ENCODE peak calls at places on chromosomes 7 and 10, in six cellular contexts. One of them, this sample, is unnamed.

GRCh38 chr10:17782921-17783665 is 26.1 kb upstream of the MRC1 start:
- DNase-seq in astrocyte: peak; percentile 18
- DNase-seq in AG09319: no peak
- DNase-seq in neural crest cell: no peak
- DNase-seq in HFF-Myc: peak; percentile 61
- DNase-seq in WTC11: no peak
- DNase-seq in this sample: no peak

GRCh38 chr7:12965767-12966166 is 278.3 kb downstream of the ARL4A start:
- DNase-seq in astrocyte: no peak
- DNase-seq in AG09319: no peak
- DNase-seq in neural crest cell: no peak
- DNase-seq in HFF-Myc: no peak
- DNase-seq in WTC11: no peak
- DNase-seq in this sample: no peak

GRCh38 chr10:121027390-121027789 is 176.2 kb downstream of the WDR11 start:
- DNase-seq in astrocyte: no peak
- DNase-seq in AG09319: no peak
- DNase-seq in neural crest cell: no peak
- DNase-seq in HFF-Myc: no peak
- DNase-seq in WTC11: no peak
- DNase-seq in this sample: no peak

GRCh38 chr10:125263551-125263950 is 103.2 kb upstream of the CTBP2 start:
- DNase-seq in astrocyte: peak; percentile 60
- DNase-seq in AG09319: no peak
- DNase-seq in neural crest cell: no peak
- DNase-seq in HFF-Myc: no peak
- DNase-seq in WTC11: no peak
- DNase-seq in this sample: no peak

GRCh38 chr10:119726291-119727261 is 726 bp downstream of the INPP5F start:
- DNase-seq in astrocyte: no peak
- DNase-seq in AG09319: no peak
- DNase-seq in neural crest cell: peak; percentile 64
- DNase-seq in HFF-Myc: no peak
- DNase-seq in WTC11: peak; percentile 77
- DNase-seq in this sample: peak; percentile 82

GRCh38 chr7:135774284-135774683 is 25.7 kb upstream of the FAM180A start:
- DNase-seq in astrocyte: peak; percentile 86
- DNase-seq in AG09319: no peak
- DNase-seq in neural crest cell: no peak
- DNase-seq in HFF-Myc: peak; percentile 58
- DNase-seq in WTC11: no peak
- DNase-seq in this sample: no peak

GRCh38 chr10:31768467-31768866 is 160.2 kb downstream of the ARHGAP12 start:
- DNase-seq in astrocyte: peak; percentile 57
- DNase-seq in AG09319: no peak
- DNase-seq in neural crest cell: no peak
- DNase-seq in HFF-Myc: no peak
- DNase-seq in WTC11: no peak
- DNase-seq in this sample: no peak

GRCh38 chr7:831596-832291 is 532 bp upstream of the SUN1 start:
- DNase-seq in astrocyte: peak; percentile 92
- DNase-seq in AG09319: peak; percentile 67
- DNase-seq in neural crest cell: no peak
- DNase-seq in HFF-Myc: peak; percentile 80
- DNase-seq in WTC11: no peak
- DNase-seq in this sample: no peak

GRCh38 chr7:44463169-44463808 is 27.2 kb downstream of the NUDCD3 start:
- DNase-seq in astrocyte: no peak
- DNase-seq in AG09319: no peak
- DNase-seq in neural crest cell: no peak
- DNase-seq in HFF-Myc: no peak
- DNase-seq in WTC11: no peak
- DNase-seq in this sample: no peak

GRCh38 chr10:61733358-61733940 is 70.7 kb downstream of the CABCOCO1 start:
- DNase-seq in astrocyte: peak; percentile 24
- DNase-seq in AG09319: no peak
- DNase-seq in neural crest cell: peak; percentile 27
- DNase-seq in HFF-Myc: no peak
- DNase-seq in WTC11: no peak
- DNase-seq in this sample: peak; percentile 26

GRCh38 chr7:24051651-24052050 is 232.3 kb upstream of the NPY start:
- DNase-seq in astrocyte: no peak
- DNase-seq in AG09319: no peak
- DNase-seq in neural crest cell: no peak
- DNase-seq in HFF-Myc: no peak
- DNase-seq in WTC11: no peak
- DNase-seq in this sample: no peak

GRCh38 chr7:1567082-1567771 is 2.6 kb downstream of the PSMG3 start:
- DNase-seq in astrocyte: peak; percentile 83
- DNase-seq in AG09319: no peak
- DNase-seq in neural crest cell: no peak
- DNase-seq in HFF-Myc: no peak
- DNase-seq in WTC11: no peak
- DNase-seq in this sample: no peak

GRCh38 chr10:101229275-101230184 is at the start of gene LBX1:
- DNase-seq in astrocyte: no peak
- DNase-seq in AG09319: no peak
- DNase-seq in neural crest cell: no peak
- DNase-seq in HFF-Myc: no peak
- DNase-seq in WTC11: peak; percentile 43
- DNase-seq in this sample: peak; percentile 54

GRCh38 chr10:52215745-52216361 is 98.2 kb upstream of the DKK1 start:
- DNase-seq in astrocyte: peak; percentile 50
- DNase-seq in AG09319: peak; percentile 44
- DNase-seq in neural crest cell: peak; percentile 51
- DNase-seq in HFF-Myc: no peak
- DNase-seq in WTC11: no peak
- DNase-seq in this sample: peak; percentile 48

GRCh38 chr7:139153832-139154231 is 44.3 kb upstream of the ZC3HAV1 start:
- DNase-seq in astrocyte: peak; percentile 93
- DNase-seq in AG09319: no peak
- DNase-seq in neural crest cell: no peak
- DNase-seq in HFF-Myc: peak; percentile 9
- DNase-seq in WTC11: no peak
- DNase-seq in this sample: no peak

GRCh38 chr7:113087278-113087998 is 811 bp upstream of the GPR85 start:
- DNase-seq in astrocyte: peak; percentile 94
- DNase-seq in AG09319: peak; percentile 46
- DNase-seq in neural crest cell: no peak
- DNase-seq in HFF-Myc: peak; percentile 81
- DNase-seq in WTC11: no peak
- DNase-seq in this sample: no peak

GRCh38 chr10:88110355-88110754 is 246.9 kb downstream of the PTEN start:
- DNase-seq in astrocyte: peak; percentile 77
- DNase-seq in AG09319: no peak
- DNase-seq in neural crest cell: no peak
- DNase-seq in HFF-Myc: no peak
- DNase-seq in WTC11: no peak
- DNase-seq in this sample: no peak

GRCh38 chr10:28111712-28112111 is 112.8 kb upstream of the ODAD2 start:
- DNase-seq in astrocyte: peak; percentile 86
- DNase-seq in AG09319: no peak
- DNase-seq in neural crest cell: no peak
- DNase-seq in HFF-Myc: no peak
- DNase-seq in WTC11: no peak
- DNase-seq in this sample: no peak

GRCh38 chr10:122301055-122301810 is 30.1 kb downstream of the BTBD16 start:
- DNase-seq in astrocyte: peak; percentile 96
- DNase-seq in AG09319: peak; percentile 15
- DNase-seq in neural crest cell: no peak
- DNase-seq in HFF-Myc: no peak
- DNase-seq in WTC11: no peak
- DNase-seq in this sample: no peak

GRCh38 chr7:84060760-84061261 is 133.8 kb downstream of the SEMA3A start:
- DNase-seq in astrocyte: peak; percentile 76
- DNase-seq in AG09319: no peak
- DNase-seq in neural crest cell: no peak
- DNase-seq in HFF-Myc: no peak
- DNase-seq in WTC11: no peak
- DNase-seq in this sample: no peak

GRCh38 chr10:43265799-43266721 is 805 bp downstream of the RASGEF1A start:
- DNase-seq in astrocyte: no peak
- DNase-seq in AG09319: no peak
- DNase-seq in neural crest cell: no peak
- DNase-seq in HFF-Myc: no peak
- DNase-seq in WTC11: peak; percentile 55
- DNase-seq in this sample: no peak

GRCh38 chr7:10708447-10708846 is 265.2 kb upstream of the PHF14 start:
- DNase-seq in astrocyte: no peak
- DNase-seq in AG09319: no peak
- DNase-seq in neural crest cell: peak; percentile 4
- DNase-seq in HFF-Myc: no peak
- DNase-seq in WTC11: peak; percentile 38
- DNase-seq in this sample: no peak

GRCh38 chr7:39465055-39465929 is 100.9 kb upstream of the YAE1 start:
- DNase-seq in astrocyte: peak; percentile 45
- DNase-seq in AG09319: peak; percentile 25
- DNase-seq in neural crest cell: peak; percentile 35
- DNase-seq in HFF-Myc: peak; percentile 17
- DNase-seq in WTC11: peak; percentile 58
- DNase-seq in this sample: peak; percentile 55

GRCh38 chr7:128459394-128459878 is 3.8 kb downstream of the HILPDA start:
- DNase-seq in astrocyte: peak; percentile 52
- DNase-seq in AG09319: peak; percentile 23
- DNase-seq in neural crest cell: peak; percentile 46
- DNase-seq in HFF-Myc: peak; percentile 40
- DNase-seq in WTC11: peak; percentile 65
- DNase-seq in this sample: peak; percentile 46

DNA sequence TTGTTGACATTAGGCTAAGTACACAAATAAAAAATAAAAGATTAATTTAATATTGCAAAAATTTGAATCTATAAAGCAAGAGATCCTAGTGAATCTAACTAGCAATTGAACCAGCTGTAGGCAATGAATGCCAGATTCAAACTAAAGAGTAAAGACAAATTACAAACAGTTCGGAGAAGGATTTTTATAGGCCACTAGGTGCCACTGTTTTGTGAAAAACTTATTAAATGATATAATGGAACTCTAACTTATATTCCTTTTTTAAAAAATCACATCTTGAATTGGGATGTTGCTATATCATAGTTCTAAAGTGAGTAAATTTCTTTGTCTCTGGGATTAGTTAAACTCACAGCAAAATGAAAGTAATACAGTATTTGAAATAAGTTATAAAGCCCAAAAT is 39.1 kb upstream of the GNAI1 start:
- DNase-seq in astrocyte: no peak
- DNase-seq in AG09319: no peak
- DNase-seq in neural crest cell: no peak
- DNase-seq in HFF-Myc: no peak
- DNase-seq in WTC11: no peak
- DNase-seq in this sample: no peak
- TF ChIP-seq CTCF in astrocyte: peak; percentile 36
- TF ChIP-seq CTCF in AG09319: peak; percentile 40
- TF ChIP-seq CTCF in neural crest cell: peak; percentile 66
- TF ChIP-seq CTCF in HFF-Myc: no peak
- TF ChIP-seq CTCF in WTC11: peak; percentile 11
- TF ChIP-seq CTCF in this sample: peak; percentile 26

GRCh38 chr7:65276822-65277221 is 96.8 kb upstream of the ZNF92 start:
- DNase-seq in astrocyte: no peak
- DNase-seq in AG09319: no peak
- DNase-seq in neural crest cell: no peak
- DNase-seq in HFF-Myc: no peak
- DNase-seq in WTC11: no peak
- DNase-seq in this sample: no peak

DNA sequence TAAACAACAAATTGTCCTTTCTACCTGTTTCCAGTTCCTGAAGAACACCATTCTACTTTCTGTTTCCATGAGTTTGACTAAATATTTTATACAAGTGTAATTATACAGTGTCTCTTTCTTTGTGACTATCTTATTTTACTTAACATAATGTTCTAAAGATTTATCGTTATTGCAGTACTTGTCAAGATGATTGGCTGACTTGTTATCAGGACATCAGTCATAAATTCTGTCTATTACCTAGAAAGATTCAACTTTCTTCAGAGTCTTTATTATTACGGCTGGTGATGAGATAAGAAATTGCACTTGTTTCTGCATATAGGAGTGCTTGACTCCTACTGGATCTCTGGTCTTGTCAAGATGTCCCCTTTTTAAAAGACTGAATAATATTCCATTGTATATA is 93.9 kb upstream of the ZNF92 start:
- DNase-seq in astrocyte: no peak
- DNase-seq in AG09319: no peak
- DNase-seq in neural crest cell: no peak
- DNase-seq in HFF-Myc: no peak
- DNase-seq in WTC11: no peak
- DNase-seq in this sample: no peak
- TF ChIP-seq CTCF in astrocyte: no peak
- TF ChIP-seq CTCF in AG09319: no peak
- TF ChIP-seq CTCF in neural crest cell: no peak
- TF ChIP-seq CTCF in HFF-Myc: no peak
- TF ChIP-seq CTCF in WTC11: no peak
- TF ChIP-seq CTCF in this sample: no peak

DNA sequence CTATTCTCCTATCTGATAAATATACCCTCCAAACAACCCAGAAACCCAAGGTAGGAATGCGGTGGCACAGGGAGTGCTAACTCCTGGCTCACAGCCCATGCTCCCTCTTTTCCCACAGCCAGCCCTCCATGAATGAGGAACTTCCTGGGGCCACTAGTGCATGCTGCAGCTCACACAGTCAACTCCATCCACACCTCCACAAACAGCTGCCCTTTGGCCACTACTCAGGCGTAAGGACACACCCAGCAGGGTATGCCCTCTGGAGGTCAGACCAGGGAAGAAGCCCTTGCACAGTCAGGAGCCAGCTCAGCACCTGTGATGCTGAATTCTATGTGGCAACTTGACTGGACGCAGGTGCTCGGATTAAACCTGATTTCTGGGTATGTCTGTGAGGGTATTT is 85.2 kb upstream of the PIK3CG start:
- DNase-seq in astrocyte: no peak
- DNase-seq in AG09319: no peak
- DNase-seq in neural crest cell: no peak
- DNase-seq in HFF-Myc: no peak
- DNase-seq in WTC11: peak; percentile 64
- DNase-seq in this sample: peak; percentile 13
- TF ChIP-seq CTCF in astrocyte: no peak
- TF ChIP-seq CTCF in AG09319: no peak
- TF ChIP-seq CTCF in neural crest cell: peak; percentile 19
- TF ChIP-seq CTCF in HFF-Myc: peak; percentile 15
- TF ChIP-seq CTCF in WTC11: no peak
- TF ChIP-seq CTCF in this sample: no peak

DNA sequence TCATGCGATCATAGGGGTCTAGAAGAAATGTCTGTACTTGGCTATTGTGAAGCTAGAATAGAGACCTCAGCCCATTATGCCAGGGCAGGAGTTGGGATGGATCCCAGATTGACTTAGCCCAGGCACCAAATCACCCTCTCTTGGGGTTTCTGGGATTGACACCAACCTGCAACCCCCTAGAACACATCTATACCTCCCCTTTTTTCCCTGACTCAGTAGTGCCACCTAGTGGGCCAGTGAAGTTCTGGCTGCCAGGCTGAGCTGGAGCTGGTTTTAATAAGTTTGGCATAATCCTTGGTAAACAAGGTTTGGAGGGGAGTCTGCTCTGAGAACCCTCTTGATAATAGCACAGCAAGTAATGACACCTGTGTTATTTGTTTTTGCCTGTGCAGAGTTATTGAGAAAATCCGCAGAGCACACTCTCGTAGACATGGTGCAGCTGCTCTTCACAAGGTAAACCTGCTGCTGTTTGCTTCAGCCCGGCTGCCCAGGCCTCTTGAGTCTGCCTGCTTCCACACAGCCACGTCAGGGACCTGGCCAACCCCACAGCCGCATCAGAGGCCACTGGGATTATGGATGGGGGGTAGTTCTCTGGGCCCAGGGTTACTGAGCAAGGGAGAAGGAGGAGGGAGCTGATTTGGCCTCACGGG is 43.3 kb upstream of the NFKB2 start:
- DNase-seq in astrocyte: no peak
- DNase-seq in AG09319: peak; percentile 22
- DNase-seq in neural crest cell: peak; percentile 82
- DNase-seq in HFF-Myc: no peak
- DNase-seq in WTC11: peak; percentile 84
- DNase-seq in this sample: peak; percentile 76
- TF ChIP-seq CTCF in astrocyte: peak; percentile 97
- TF ChIP-seq CTCF in AG09319: peak; percentile 91
- TF ChIP-seq CTCF in neural crest cell: peak; percentile 94
- TF ChIP-seq CTCF in HFF-Myc: peak; percentile 99
- TF ChIP-seq CTCF in WTC11: peak; percentile 94
- TF ChIP-seq CTCF in this sample: peak; percentile 94